ENCODE peak calls at places on chromosomes 13 and 19, in six cellular contexts. One of them, this sample, is unnamed.

GRCh38 chr19:53158119-53158656 is 665 bp downstream of the ZNF347 start:
- DNase-seq in stimulated activated CD4-positive, alpha-beta T cell treated with anti-CD3 and anti-CD28 coated beads, Interleukin-2, amount 100 ng/mL, for 48 hours: peak
- DNase-seq in cardiac fibroblast: peak
- DNase-seq in EL: peak
- DNase-seq in stimulated activated CD8-positive, alpha-beta memory T cell treated with anti-CD3 and anti-CD28 coated beads, Interleukin-15, amount 100 ng/mL, for 4 hours: peak
- DNase-seq in glutamatergic neuron: peak
- DNase-seq in this sample: no peak

GRCh38 chr19:55117063-55117635 is 288 bp downstream of the PPP1R12C start:
- DNase-seq in cardiac fibroblast: no peak
- DNase-seq in EL: no peak
- DNase-seq in glutamatergic neuron: peak
- DNase-seq in stimulated activated CD8-positive, alpha-beta memory T cell treated with anti-CD3 and anti-CD28 coated beads, Interleukin-15, amount 100 ng/mL, for 4 hours: no peak
- DNase-seq in stimulated activated CD4-positive, alpha-beta T cell treated with anti-CD3 and anti-CD28 coated beads, Interleukin-2, amount 100 ng/mL, for 48 hours: no peak
- DNase-seq in this sample: no peak

GRCh38 chr13:76635232-76636021 is 250.8 kb downstream of the KCTD12 start:
- DNase-seq in EL: no peak
- DNase-seq in cardiac fibroblast: no peak
- DNase-seq in glutamatergic neuron: no peak
- DNase-seq in stimulated activated CD4-positive, alpha-beta T cell treated with anti-CD3 and anti-CD28 coated beads, Interleukin-2, amount 100 ng/mL, for 48 hours: no peak
- DNase-seq in stimulated activated CD8-positive, alpha-beta memory T cell treated with anti-CD3 and anti-CD28 coated beads, Interleukin-15, amount 100 ng/mL, for 4 hours: no peak
- DNase-seq in this sample: no peak

GRCh38 chr13:110379905-110380341 is 72.8 kb downstream of the COL4A2 start:
- DNase-seq in glutamatergic neuron: no peak
- DNase-seq in EL: peak
- DNase-seq in stimulated activated CD4-positive, alpha-beta T cell treated with anti-CD3 and anti-CD28 coated beads, Interleukin-2, amount 100 ng/mL, for 48 hours: no peak
- DNase-seq in stimulated activated CD8-positive, alpha-beta memory T cell treated with anti-CD3 and anti-CD28 coated beads, Interleukin-15, amount 100 ng/mL, for 4 hours: no peak
- DNase-seq in cardiac fibroblast: no peak
- DNase-seq in this sample: no peak

GRCh38 chr19:32224371-32225244 is 120.8 kb upstream of the ZNF507 start:
- DNase-seq in stimulated activated CD8-positive, alpha-beta memory T cell treated with anti-CD3 and anti-CD28 coated beads, Interleukin-15, amount 100 ng/mL, for 4 hours: no peak
- DNase-seq in EL: peak
- DNase-seq in cardiac fibroblast: peak
- DNase-seq in stimulated activated CD4-positive, alpha-beta T cell treated with anti-CD3 and anti-CD28 coated beads, Interleukin-2, amount 100 ng/mL, for 48 hours: peak
- DNase-seq in glutamatergic neuron: peak
- DNase-seq in this sample: no peak

GRCh38 chr13:47463726-47464125 is 537.3 kb downstream of the SUCLA2 start:
- DNase-seq in cardiac fibroblast: peak
- DNase-seq in EL: peak
- DNase-seq in stimulated activated CD4-positive, alpha-beta T cell treated with anti-CD3 and anti-CD28 coated beads, Interleukin-2, amount 100 ng/mL, for 48 hours: no peak
- DNase-seq in glutamatergic neuron: peak
- DNase-seq in stimulated activated CD8-positive, alpha-beta memory T cell treated with anti-CD3 and anti-CD28 coated beads, Interleukin-15, amount 100 ng/mL, for 4 hours: no peak
- DNase-seq in this sample: no peak

GRCh38 chr19:40229484-40229883 is 3.0 kb upstream of the CCNP start:
- DNase-seq in glutamatergic neuron: no peak
- DNase-seq in stimulated activated CD4-positive, alpha-beta T cell treated with anti-CD3 and anti-CD28 coated beads, Interleukin-2, amount 100 ng/mL, for 48 hours: no peak
- DNase-seq in cardiac fibroblast: no peak
- DNase-seq in stimulated activated CD8-positive, alpha-beta memory T cell treated with anti-CD3 and anti-CD28 coated beads, Interleukin-15, amount 100 ng/mL, for 4 hours: no peak
- DNase-seq in EL: peak
- DNase-seq in this sample: no peak

GRCh38 chr13:58463841-58464240 is 832.3 kb downstream of the PCDH17 start:
- DNase-seq in stimulated activated CD8-positive, alpha-beta memory T cell treated with anti-CD3 and anti-CD28 coated beads, Interleukin-15, amount 100 ng/mL, for 4 hours: no peak
- DNase-seq in EL: no peak
- DNase-seq in glutamatergic neuron: no peak
- DNase-seq in stimulated activated CD4-positive, alpha-beta T cell treated with anti-CD3 and anti-CD28 coated beads, Interleukin-2, amount 100 ng/mL, for 48 hours: no peak
- DNase-seq in cardiac fibroblast: no peak
- DNase-seq in this sample: no peak

GRCh38 chr13:99857738-99858137 is 113.8 kb downstream of the ZIC5 start:
- DNase-seq in stimulated activated CD4-positive, alpha-beta T cell treated with anti-CD3 and anti-CD28 coated beads, Interleukin-2, amount 100 ng/mL, for 48 hours: no peak
- DNase-seq in stimulated activated CD8-positive, alpha-beta memory T cell treated with anti-CD3 and anti-CD28 coated beads, Interleukin-15, amount 100 ng/mL, for 4 hours: no peak
- DNase-seq in EL: no peak
- DNase-seq in glutamatergic neuron: no peak
- DNase-seq in cardiac fibroblast: no peak
- DNase-seq in this sample: no peak

GRCh38 chr13:31485651-31486051 is 253.7 kb upstream of the RXFP2 start:
- DNase-seq in stimulated activated CD8-positive, alpha-beta memory T cell treated with anti-CD3 and anti-CD28 coated beads, Interleukin-15, amount 100 ng/mL, for 4 hours: no peak
- DNase-seq in glutamatergic neuron: no peak
- DNase-seq in stimulated activated CD4-positive, alpha-beta T cell treated with anti-CD3 and anti-CD28 coated beads, Interleukin-2, amount 100 ng/mL, for 48 hours: no peak
- DNase-seq in EL: peak
- DNase-seq in cardiac fibroblast: peak
- DNase-seq in this sample: no peak

GRCh38 chr13:93875527-93875926 is 604.0 kb downstream of the DCT start:
- DNase-seq in stimulated activated CD4-positive, alpha-beta T cell treated with anti-CD3 and anti-CD28 coated beads, Interleukin-2, amount 100 ng/mL, for 48 hours: no peak
- DNase-seq in cardiac fibroblast: peak
- DNase-seq in EL: peak
- DNase-seq in glutamatergic neuron: no peak
- DNase-seq in stimulated activated CD8-positive, alpha-beta memory T cell treated with anti-CD3 and anti-CD28 coated beads, Interleukin-15, amount 100 ng/mL, for 4 hours: no peak
- DNase-seq in this sample: no peak

GRCh38 chr19:3194063-3194702 is 8.5 kb downstream of the NCLN start:
- DNase-seq in EL: no peak
- DNase-seq in cardiac fibroblast: no peak
- DNase-seq in stimulated activated CD8-positive, alpha-beta memory T cell treated with anti-CD3 and anti-CD28 coated beads, Interleukin-15, amount 100 ng/mL, for 4 hours: no peak
- DNase-seq in stimulated activated CD4-positive, alpha-beta T cell treated with anti-CD3 and anti-CD28 coated beads, Interleukin-2, amount 100 ng/mL, for 48 hours: no peak
- DNase-seq in glutamatergic neuron: no peak
- DNase-seq in this sample: no peak

GRCh38 chr13:47087841-47088240 is 191.0 kb upstream of the HTR2A start:
- DNase-seq in EL: peak
- DNase-seq in cardiac fibroblast: peak
- DNase-seq in glutamatergic neuron: no peak
- DNase-seq in stimulated activated CD8-positive, alpha-beta memory T cell treated with anti-CD3 and anti-CD28 coated beads, Interleukin-15, amount 100 ng/mL, for 4 hours: no peak
- DNase-seq in stimulated activated CD4-positive, alpha-beta T cell treated with anti-CD3 and anti-CD28 coated beads, Interleukin-2, amount 100 ng/mL, for 48 hours: no peak
- DNase-seq in this sample: no peak

GRCh38 chr19:40465025-40465780 is at the start of gene BLVRB:
- DNase-seq in stimulated activated CD4-positive, alpha-beta T cell treated with anti-CD3 and anti-CD28 coated beads, Interleukin-2, amount 100 ng/mL, for 48 hours: no peak
- DNase-seq in EL: peak
- DNase-seq in glutamatergic neuron: no peak
- DNase-seq in cardiac fibroblast: peak
- DNase-seq in stimulated activated CD8-positive, alpha-beta memory T cell treated with anti-CD3 and anti-CD28 coated beads, Interleukin-15, amount 100 ng/mL, for 4 hours: no peak
- DNase-seq in this sample: no peak

GRCh38 chr13:33723365-33723764 is 94.6 kb upstream of the RFC3 start:
- DNase-seq in EL: peak
- DNase-seq in glutamatergic neuron: no peak
- DNase-seq in stimulated activated CD4-positive, alpha-beta T cell treated with anti-CD3 and anti-CD28 coated beads, Interleukin-2, amount 100 ng/mL, for 48 hours: no peak
- DNase-seq in cardiac fibroblast: peak
- DNase-seq in stimulated activated CD8-positive, alpha-beta memory T cell treated with anti-CD3 and anti-CD28 coated beads, Interleukin-15, amount 100 ng/mL, for 4 hours: no peak
- DNase-seq in this sample: no peak

GRCh38 chr19:30718728-30719127 is 346.5 kb downstream of the ZNF536 start:
- DNase-seq in stimulated activated CD4-positive, alpha-beta T cell treated with anti-CD3 and anti-CD28 coated beads, Interleukin-2, amount 100 ng/mL, for 48 hours: no peak
- DNase-seq in stimulated activated CD8-positive, alpha-beta memory T cell treated with anti-CD3 and anti-CD28 coated beads, Interleukin-15, amount 100 ng/mL, for 4 hours: no peak
- DNase-seq in glutamatergic neuron: no peak
- DNase-seq in EL: no peak
- DNase-seq in cardiac fibroblast: no peak
- DNase-seq in this sample: no peak

GRCh38 chr13:30869491-30869890 is 36.6 kb upstream of the MEDAG start:
- DNase-seq in EL: peak
- DNase-seq in glutamatergic neuron: no peak
- DNase-seq in stimulated activated CD8-positive, alpha-beta memory T cell treated with anti-CD3 and anti-CD28 coated beads, Interleukin-15, amount 100 ng/mL, for 4 hours: no peak
- DNase-seq in cardiac fibroblast: peak
- DNase-seq in stimulated activated CD4-positive, alpha-beta T cell treated with anti-CD3 and anti-CD28 coated beads, Interleukin-2, amount 100 ng/mL, for 48 hours: no peak
- DNase-seq in this sample: no peak

GRCh38 chr19:5479958-5480357 is 24.7 kb downstream of the ZNRF4 start:
- DNase-seq in cardiac fibroblast: no peak
- DNase-seq in glutamatergic neuron: no peak
- DNase-seq in stimulated activated CD8-positive, alpha-beta memory T cell treated with anti-CD3 and anti-CD28 coated beads, Interleukin-15, amount 100 ng/mL, for 4 hours: no peak
- DNase-seq in stimulated activated CD4-positive, alpha-beta T cell treated with anti-CD3 and anti-CD28 coated beads, Interleukin-2, amount 100 ng/mL, for 48 hours: no peak
- DNase-seq in EL: no peak
- DNase-seq in this sample: no peak

GRCh38 chr13:36275190-36276002 is 22.2 kb downstream of the CCDC169 start:
- DNase-seq in stimulated activated CD4-positive, alpha-beta T cell treated with anti-CD3 and anti-CD28 coated beads, Interleukin-2, amount 100 ng/mL, for 48 hours: no peak
- DNase-seq in stimulated activated CD8-positive, alpha-beta memory T cell treated with anti-CD3 and anti-CD28 coated beads, Interleukin-15, amount 100 ng/mL, for 4 hours: no peak
- DNase-seq in cardiac fibroblast: peak
- DNase-seq in glutamatergic neuron: no peak
- DNase-seq in EL: peak
- DNase-seq in this sample: no peak

GRCh38 chr13:98541211-98541610 is 35.7 kb downstream of the STK24 start:
- DNase-seq in glutamatergic neuron: no peak
- DNase-seq in stimulated activated CD4-positive, alpha-beta T cell treated with anti-CD3 and anti-CD28 coated beads, Interleukin-2, amount 100 ng/mL, for 48 hours: no peak
- DNase-seq in EL: peak
- DNase-seq in stimulated activated CD8-positive, alpha-beta memory T cell treated with anti-CD3 and anti-CD28 coated beads, Interleukin-15, amount 100 ng/mL, for 4 hours: no peak
- DNase-seq in cardiac fibroblast: no peak
- DNase-seq in this sample: no peak

GRCh38 chr13:24081388-24081787 is 79.1 kb upstream of the SPATA13 start:
- DNase-seq in EL: no peak
- DNase-seq in glutamatergic neuron: no peak
- DNase-seq in stimulated activated CD8-positive, alpha-beta memory T cell treated with anti-CD3 and anti-CD28 coated beads, Interleukin-15, amount 100 ng/mL, for 4 hours: no peak
- DNase-seq in cardiac fibroblast: peak
- DNase-seq in stimulated activated CD4-positive, alpha-beta T cell treated with anti-CD3 and anti-CD28 coated beads, Interleukin-2, amount 100 ng/mL, for 48 hours: no peak
- DNase-seq in this sample: no peak

GRCh38 chr19:17352608-17353280 is 15.4 kb downstream of the GTPBP3 start:
- DNase-seq in cardiac fibroblast: peak
- DNase-seq in stimulated activated CD4-positive, alpha-beta T cell treated with anti-CD3 and anti-CD28 coated beads, Interleukin-2, amount 100 ng/mL, for 48 hours: no peak
- DNase-seq in glutamatergic neuron: no peak
- DNase-seq in stimulated activated CD8-positive, alpha-beta memory T cell treated with anti-CD3 and anti-CD28 coated beads, Interleukin-15, amount 100 ng/mL, for 4 hours: no peak
- DNase-seq in EL: no peak
- DNase-seq in this sample: no peak

GRCh38 chr13:49935171-49936084 is 712 bp downstream of the SPRYD7 start:
- DNase-seq in stimulated activated CD8-positive, alpha-beta memory T cell treated with anti-CD3 and anti-CD28 coated beads, Interleukin-15, amount 100 ng/mL, for 4 hours: peak
- DNase-seq in EL: peak
- DNase-seq in cardiac fibroblast: peak
- DNase-seq in stimulated activated CD4-positive, alpha-beta T cell treated with anti-CD3 and anti-CD28 coated beads, Interleukin-2, amount 100 ng/mL, for 48 hours: peak
- DNase-seq in glutamatergic neuron: no peak
- DNase-seq in this sample: peak

GRCh38 chr19:48938256-48938655 is 4.8 kb downstream of the DHDH start:
- DNase-seq in glutamatergic neuron: no peak
- DNase-seq in stimulated activated CD4-positive, alpha-beta T cell treated with anti-CD3 and anti-CD28 coated beads, Interleukin-2, amount 100 ng/mL, for 48 hours: no peak
- DNase-seq in stimulated activated CD8-positive, alpha-beta memory T cell treated with anti-CD3 and anti-CD28 coated beads, Interleukin-15, amount 100 ng/mL, for 4 hours: no peak
- DNase-seq in EL: no peak
- DNase-seq in cardiac fibroblast: no peak
- DNase-seq in this sample: no peak

GRCh38 chr13:112969692-112970338 is 801 bp downstream of the MCF2L start:
- DNase-seq in stimulated activated CD8-positive, alpha-beta memory T cell treated with anti-CD3 and anti-CD28 coated beads, Interleukin-15, amount 100 ng/mL, for 4 hours: no peak
- DNase-seq in EL: no peak
- DNase-seq in glutamatergic neuron: no peak
- DNase-seq in cardiac fibroblast: no peak
- DNase-seq in stimulated activated CD4-positive, alpha-beta T cell treated with anti-CD3 and anti-CD28 coated beads, Interleukin-2, amount 100 ng/mL, for 48 hours: no peak
- DNase-seq in this sample: no peak

GRCh38 chr13:24052547-24052981 is 108.0 kb upstream of the SPATA13 start:
- DNase-seq in stimulated activated CD4-positive, alpha-beta T cell treated with anti-CD3 and anti-CD28 coated beads, Interleukin-2, amount 100 ng/mL, for 48 hours: no peak
- DNase-seq in EL: no peak
- DNase-seq in glutamatergic neuron: no peak
- DNase-seq in stimulated activated CD8-positive, alpha-beta memory T cell treated with anti-CD3 and anti-CD28 coated beads, Interleukin-15, amount 100 ng/mL, for 4 hours: no peak
- DNase-seq in cardiac fibroblast: peak
- DNase-seq in this sample: no peak

GRCh38 chr19:8600816-8601215 is 9.7 kb downstream of the ADAMTS10 start:
- DNase-seq in glutamatergic neuron: no peak
- DNase-seq in cardiac fibroblast: no peak
- DNase-seq in stimulated activated CD4-positive, alpha-beta T cell treated with anti-CD3 and anti-CD28 coated beads, Interleukin-2, amount 100 ng/mL, for 48 hours: no peak
- DNase-seq in EL: no peak
- DNase-seq in stimulated activated CD8-positive, alpha-beta memory T cell treated with anti-CD3 and anti-CD28 coated beads, Interleukin-15, amount 100 ng/mL, for 4 hours: no peak
- DNase-seq in this sample: no peak

GRCh38 chr13:108572782-108573211 is 56.6 kb upstream of the MYO16 start:
- DNase-seq in cardiac fibroblast: no peak
- DNase-seq in EL: no peak
- DNase-seq in stimulated activated CD4-positive, alpha-beta T cell treated with anti-CD3 and anti-CD28 coated beads, Interleukin-2, amount 100 ng/mL, for 48 hours: no peak
- DNase-seq in glutamatergic neuron: no peak
- DNase-seq in stimulated activated CD8-positive, alpha-beta memory T cell treated with anti-CD3 and anti-CD28 coated beads, Interleukin-15, amount 100 ng/mL, for 4 hours: no peak
- DNase-seq in this sample: no peak

GRCh38 chr13:31951215-31951678 is 80.3 kb upstream of the FRY start:
- DNase-seq in stimulated activated CD4-positive, alpha-beta T cell treated with anti-CD3 and anti-CD28 coated beads, Interleukin-2, amount 100 ng/mL, for 48 hours: no peak
- DNase-seq in EL: no peak
- DNase-seq in cardiac fibroblast: no peak
- DNase-seq in stimulated activated CD8-positive, alpha-beta memory T cell treated with anti-CD3 and anti-CD28 coated beads, Interleukin-15, amount 100 ng/mL, for 4 hours: no peak
- DNase-seq in glutamatergic neuron: peak
- DNase-seq in this sample: no peak

GRCh38 chr13:22883262-22883840 is 297.4 kb upstream of the SGCG start:
- DNase-seq in stimulated activated CD8-positive, alpha-beta memory T cell treated with anti-CD3 and anti-CD28 coated beads, Interleukin-15, amount 100 ng/mL, for 4 hours: no peak
- DNase-seq in stimulated activated CD4-positive, alpha-beta T cell treated with anti-CD3 and anti-CD28 coated beads, Interleukin-2, amount 100 ng/mL, for 48 hours: no peak
- DNase-seq in glutamatergic neuron: no peak
- DNase-seq in EL: no peak
- DNase-seq in cardiac fibroblast: no peak
- DNase-seq in this sample: no peak

GRCh38 chr19:36686365-36687213 is 823 bp upstream of the ZNF567 start:
- DNase-seq in stimulated activated CD4-positive, alpha-beta T cell treated with anti-CD3 and anti-CD28 coated beads, Interleukin-2, amount 100 ng/mL, for 48 hours: no peak
- DNase-seq in EL: peak
- DNase-seq in stimulated activated CD8-positive, alpha-beta memory T cell treated with anti-CD3 and anti-CD28 coated beads, Interleukin-15, amount 100 ng/mL, for 4 hours: no peak
- DNase-seq in cardiac fibroblast: peak
- DNase-seq in glutamatergic neuron: no peak
- DNase-seq in this sample: no peak

GRCh38 chr13:41905600-41906254 is 55.2 kb downstream of the VWA8 start:
- DNase-seq in cardiac fibroblast: peak
- DNase-seq in glutamatergic neuron: no peak
- DNase-seq in stimulated activated CD4-positive, alpha-beta T cell treated with anti-CD3 and anti-CD28 coated beads, Interleukin-2, amount 100 ng/mL, for 48 hours: no peak
- DNase-seq in EL: peak
- DNase-seq in stimulated activated CD8-positive, alpha-beta memory T cell treated with anti-CD3 and anti-CD28 coated beads, Interleukin-15, amount 100 ng/mL, for 4 hours: no peak
- DNase-seq in this sample: no peak

GRCh38 chr13:61727714-61728275 is 312.1 kb upstream of the PCDH20 start:
- DNase-seq in EL: no peak
- DNase-seq in glutamatergic neuron: no peak
- DNase-seq in stimulated activated CD8-positive, alpha-beta memory T cell treated with anti-CD3 and anti-CD28 coated beads, Interleukin-15, amount 100 ng/mL, for 4 hours: no peak
- DNase-seq in stimulated activated CD4-positive, alpha-beta T cell treated with anti-CD3 and anti-CD28 coated beads, Interleukin-2, amount 100 ng/mL, for 48 hours: no peak
- DNase-seq in cardiac fibroblast: peak
- DNase-seq in this sample: no peak

GRCh38 chr13:73585236-73585635 is 526.4 kb downstream of the KLF5 start:
- DNase-seq in EL: no peak
- DNase-seq in glutamatergic neuron: no peak
- DNase-seq in cardiac fibroblast: no peak
- DNase-seq in stimulated activated CD4-positive, alpha-beta T cell treated with anti-CD3 and anti-CD28 coated beads, Interleukin-2, amount 100 ng/mL, for 48 hours: no peak
- DNase-seq in stimulated activated CD8-positive, alpha-beta memory T cell treated with anti-CD3 and anti-CD28 coated beads, Interleukin-15, amount 100 ng/mL, for 4 hours: no peak
- DNase-seq in this sample: no peak

GRCh38 chr13:23696610-23697009 is 126.4 kb downstream of the TNFRSF19 start:
- DNase-seq in stimulated activated CD4-positive, alpha-beta T cell treated with anti-CD3 and anti-CD28 coated beads, Interleukin-2, amount 100 ng/mL, for 48 hours: no peak
- DNase-seq in glutamatergic neuron: no peak
- DNase-seq in cardiac fibroblast: no peak
- DNase-seq in EL: no peak
- DNase-seq in stimulated activated CD8-positive, alpha-beta memory T cell treated with anti-CD3 and anti-CD28 coated beads, Interleukin-15, amount 100 ng/mL, for 4 hours: no peak
- DNase-seq in this sample: no peak

This sample was measured in activated CD8-positive, alpha-beta memory T cell treated with anti-CD3 and anti-CD28 coated beads for 4 hours.